ENCODE peak calls at places on chromosomes 4 and X, in ten cellular contexts. N, E, Y, R, S, M, K, G, Q and D are unnamed samples.

GRCh38 chr4:59936566-59936965 is 1263.6 kb upstream of the ADGRL3 start:
- DNase-seq in N (no peak), E (no peak), Y (no peak), R (peak; percentile 69), S (no peak), M (peak; percentile 66), K (no peak), G (no peak), Q (no peak), D (no peak)

GRCh38 chrX:71558920-71559319 is 19.3 kb upstream of the GCNA start:
- DNase-seq in N (no peak), E (no peak), Y (no peak), R (no peak), S (no peak), M (no peak), K (no peak), G (no peak), Q (no peak), D (no peak)

GRCh38 chr4:81565137-81565870 is 93.6 kb upstream of the RASGEF1B start:
- DNase-seq in N (peak; percentile 90), E (no peak), Y (peak; percentile 90), R (no peak), S (peak; percentile 47), M (no peak), K (no peak), G (peak; percentile 59), Q (peak; percentile 57), D (no peak)

GRCh38 chr4:55183926-55184599 is 58.7 kb upstream of the KDR start:
- DNase-seq in N (no peak), E (no peak), Y (no peak), R (no peak), S (peak; percentile 98), M (no peak), K (no peak), G (peak; percentile 94), Q (no peak), D (peak; percentile 91)

GRCh38 chr4:971670-972500 is 1.5 kb downstream of the DGKQ start:
- DNase-seq in N (no peak), E (no peak), Y (no peak), R (no peak), S (no peak), M (no peak), K (no peak), G (peak; percentile 18), Q (no peak), D (no peak)

GRCh38 chr4:55996611-55997010 is 47.9 kb downstream of the CEP135 start:
- DNase-seq in N (no peak), E (no peak), Y (no peak), R (no peak), S (no peak), M (no peak), K (no peak), G (no peak), Q (no peak), D (no peak)

GRCh38 chr4:53043900-53044650 is 182.0 kb downstream of the RASL11B start:
- DNase-seq in N (no peak), E (no peak), Y (no peak), R (no peak), S (no peak), M (no peak), K (no peak), G (no peak), Q (no peak), D (no peak)

GRCh38 chr4:3791910-3792542 is 25.8 kb downstream of the ADRA2C start:
- DNase-seq in N (peak; percentile 69), E (no peak), Y (peak; percentile 85), R (no peak), S (peak; percentile 9), M (no peak), K (peak; percentile 82), G (peak; percentile 34), Q (peak; percentile 88), D (no peak)

GRCh38 chr4:176387571-176387970 is 67.8 kb downstream of the SPCS3 start:
- DNase-seq in N (no peak), E (no peak), Y (no peak), R (no peak), S (peak; percentile 83), M (peak; percentile 18), K (no peak), G (peak; percentile 25), Q (no peak), D (peak; percentile 13)

GRCh38 chr4:15805583-15806517 is 27.7 kb downstream of the CD38 start:
- DNase-seq in N (no peak), E (peak; percentile 42), Y (no peak), R (peak; percentile 48), S (peak; percentile 80), M (peak; percentile 46), K (peak; percentile 74), G (peak; percentile 75), Q (no peak), D (peak; percentile 58)

GRCh38 chr4:48290146-48290772 is 20.6 kb upstream of the TEC start:
- DNase-seq in N (no peak), E (no peak), Y (no peak), R (no peak), S (peak; percentile 36), M (peak; percentile 42), K (peak; percentile 59), G (peak; percentile 52), Q (no peak), D (peak; percentile 11)

GRCh38 chr4:6033381-6033780 is 15.2 kb upstream of the C4orf50 start:
- DNase-seq in N (no peak), E (no peak), Y (no peak), R (no peak), S (no peak), M (no peak), K (no peak), G (no peak), Q (no peak), D (no peak)

GRCh38 chrX:19017271-19017670 is 33.4 kb upstream of the PHKA2 start:
- DNase-seq in N (no peak), E (no peak), Y (no peak), R (peak; percentile 15), S (peak; percentile 22), M (no peak), K (peak; percentile 60), G (peak; percentile 44), Q (no peak), D (peak; percentile 8)

GRCh38 chrX:154298312-154298711 is 2.7 kb downstream of the TKTL1 start:
- DNase-seq in N (no peak), E (no peak), Y (no peak), R (peak; percentile 6), S (no peak), M (no peak), K (no peak), G (no peak), Q (no peak), D (no peak)

GRCh38 chr4:81997313-81997712 is 376.5 kb downstream of the HNRNPD start:
- DNase-seq in N (no peak), E (no peak), Y (no peak), R (no peak), S (no peak), M (no peak), K (no peak), G (no peak), Q (no peak), D (no peak)